ENCODE peak calls at places on chromosomes 5 and 9, in five cellular contexts. One of them, this sample, is unnamed.

GRCh38 chr9:77507212-77507961 is 140.7 kb downstream of the GNA14 start:
- DNase-seq in PC-9: no peak
- DNase-seq in PC-3: no peak
- DNase-seq in tibial artery: no peak
- DNase-seq in heart right ventricle: no peak
- DNase-seq in this sample: no peak

GRCh38 chr9:16275795-16276624 is 594.5 kb downstream of the BNC2 start:
- DNase-seq in PC-9: no peak
- DNase-seq in PC-3: no peak
- DNase-seq in tibial artery: no peak
- DNase-seq in heart right ventricle: peak; percentile 26
- DNase-seq in this sample: no peak

GRCh38 chr9:16561121-16561520 is 309.3 kb downstream of the BNC2 start:
- DNase-seq in PC-9: no peak
- DNase-seq in PC-3: no peak
- DNase-seq in tibial artery: no peak
- DNase-seq in heart right ventricle: no peak
- DNase-seq in this sample: no peak

GRCh38 chr5:60287174-60287771 is 393.7 kb upstream of the PDE4D start:
- DNase-seq in PC-9: no peak
- DNase-seq in PC-3: peak; percentile 65
- DNase-seq in tibial artery: no peak
- DNase-seq in heart right ventricle: peak; percentile 19
- DNase-seq in this sample: peak; percentile 86

GRCh38 chr9:73037613-73038012 is 84.8 kb upstream of the ALDH1A1 start:
- DNase-seq in PC-9: peak; percentile 50
- DNase-seq in PC-3: no peak
- DNase-seq in tibial artery: no peak
- DNase-seq in heart right ventricle: no peak
- DNase-seq in this sample: no peak

GRCh38 chr9:93258818-93259489 is 75.0 kb downstream of the WNK2 start:
- DNase-seq in PC-9: no peak
- DNase-seq in PC-3: no peak
- DNase-seq in tibial artery: peak; percentile 7
- DNase-seq in heart right ventricle: no peak
- DNase-seq in this sample: no peak

GRCh38 chr5:45288746-45289145 is 407.4 kb downstream of the HCN1 start:
- DNase-seq in PC-9: no peak
- DNase-seq in PC-3: no peak
- DNase-seq in tibial artery: no peak
- DNase-seq in heart right ventricle: no peak
- DNase-seq in this sample: no peak

GRCh38 chr5:31193026-31193425 is 460 bp upstream of the CDH6 start:
- DNase-seq in PC-9: no peak
- DNase-seq in PC-3: no peak
- DNase-seq in tibial artery: no peak
- DNase-seq in heart right ventricle: no peak
- DNase-seq in this sample: no peak

GRCh38 chr9:21294325-21294724 is 10.8 kb downstream of the IFNA5 start:
- DNase-seq in PC-9: peak; percentile 74
- DNase-seq in PC-3: peak; percentile 83
- DNase-seq in tibial artery: no peak
- DNase-seq in heart right ventricle: no peak
- DNase-seq in this sample: peak; percentile 20

GRCh38 chr9:124348831-124349230 is 66.4 kb downstream of the PSMB7 start:
- DNase-seq in PC-9: no peak
- DNase-seq in PC-3: no peak
- DNase-seq in tibial artery: peak; percentile 16
- DNase-seq in heart right ventricle: no peak
- DNase-seq in this sample: peak; percentile 8

GRCh38 chr5:56492812-56493211 is 259.7 kb upstream of the ANKRD55 start:
- DNase-seq in PC-9: no peak
- DNase-seq in PC-3: no peak
- DNase-seq in tibial artery: no peak
- DNase-seq in heart right ventricle: no peak
- DNase-seq in this sample: no peak

GRCh38 chr5:154782326-154782725 is 27.1 kb downstream of the LARP1 start:
- DNase-seq in PC-9: no peak
- DNase-seq in PC-3: no peak
- DNase-seq in tibial artery: no peak
- DNase-seq in heart right ventricle: peak; percentile 35
- DNase-seq in this sample: peak; percentile 40

GRCh38 chr5:135227064-135228022 is 171.7 kb downstream of the MACROH2A1 start:
- DNase-seq in PC-9: no peak
- DNase-seq in PC-3: no peak
- DNase-seq in tibial artery: no peak
- DNase-seq in heart right ventricle: no peak
- DNase-seq in this sample: no peak

GRCh38 chr5:58543723-58544122 is 39.2 kb upstream of the RAB3C start:
- DNase-seq in PC-9: no peak
- DNase-seq in PC-3: no peak
- DNase-seq in tibial artery: no peak
- DNase-seq in heart right ventricle: no peak
- DNase-seq in this sample: no peak

GRCh38 chr9:14218253-14218652 is 95.7 kb downstream of the NFIB start:
- DNase-seq in PC-9: no peak
- DNase-seq in PC-3: no peak
- DNase-seq in tibial artery: no peak
- DNase-seq in heart right ventricle: no peak
- DNase-seq in this sample: no peak

GRCh38 chr5:72271696-72272095 is 48.3 kb downstream of the MRPS27 start:
- DNase-seq in PC-9: no peak
- DNase-seq in PC-3: no peak
- DNase-seq in tibial artery: no peak
- DNase-seq in heart right ventricle: no peak
- DNase-seq in this sample: no peak

GRCh38 chr5:13234-13633 is 78.7 kb upstream of the PLEKHG4B start:
- DNase-seq in PC-9: no peak
- DNase-seq in PC-3: no peak
- DNase-seq in tibial artery: no peak
- DNase-seq in heart right ventricle: no peak
- DNase-seq in this sample: no peak
- TF ChIP-seq CTCF in PC-9: no peak
- TF ChIP-seq CTCF in PC-3: no peak
- TF ChIP-seq CTCF in tibial artery: no peak
- TF ChIP-seq CTCF in heart right ventricle: no peak
- TF ChIP-seq CTCF in this sample: no peak

DNA sequence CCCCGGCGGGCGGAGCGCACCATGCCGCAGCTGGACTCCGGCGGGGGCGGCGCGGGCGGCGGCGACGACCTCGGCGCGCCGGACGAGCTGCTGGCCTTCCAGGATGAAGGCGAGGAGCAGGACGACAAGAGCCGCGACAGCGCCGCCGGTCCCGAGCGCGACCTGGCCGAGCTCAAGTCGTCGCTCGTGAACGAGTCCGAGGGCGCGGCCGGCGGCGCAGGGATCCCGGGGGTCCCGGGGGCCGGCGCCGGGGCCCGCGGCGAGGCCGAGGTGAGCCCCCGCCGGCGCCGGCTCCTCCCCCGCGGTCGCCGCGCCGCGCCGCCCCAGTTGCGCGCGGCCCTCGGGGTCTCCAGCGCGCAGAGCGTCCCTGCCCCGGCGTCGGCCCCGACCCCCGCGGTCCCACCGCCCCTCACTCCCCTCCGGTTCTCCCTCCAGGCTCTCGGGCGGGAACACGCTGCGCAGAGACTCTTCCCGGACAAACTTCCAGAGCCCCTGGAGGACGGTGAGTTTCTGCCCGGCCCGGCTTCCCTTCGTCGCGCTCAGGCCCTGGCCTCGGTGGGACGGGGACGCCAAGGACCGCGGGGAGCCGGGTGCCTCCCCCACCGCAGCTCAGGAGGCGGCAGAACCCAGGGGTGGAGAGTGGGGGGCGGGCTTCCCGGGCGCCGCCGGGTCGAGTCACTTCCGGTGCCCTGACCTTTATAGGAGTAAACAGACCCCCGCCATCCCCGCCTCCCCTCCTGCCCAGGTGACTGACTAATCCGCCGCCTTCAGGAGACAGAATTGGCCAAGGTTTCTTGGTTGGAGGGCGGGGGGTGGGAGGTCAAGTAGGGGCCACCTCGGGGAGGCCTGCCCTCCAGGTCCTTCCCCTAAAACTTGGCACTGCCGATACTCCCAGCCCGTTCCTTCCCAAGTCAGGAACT is 665 bp downstream of the TCF7 start:
- DNase-seq in PC-9: no peak
- DNase-seq in PC-3: no peak
- DNase-seq in tibial artery: no peak
- DNase-seq in heart right ventricle: no peak
- DNase-seq in this sample: no peak
- H3K4me3 ChIP-seq in PC-9: peak overlapping the region; percentile 90
- H3K4me3 ChIP-seq in PC-3: peak overlapping the region; percentile 67
- H3K4me3 ChIP-seq in tibial artery: peak overlapping the region; percentile 62
- H3K4me3 ChIP-seq in heart right ventricle: peak overlapping the region; percentile 54
- H3K4me3 ChIP-seq in this sample: peak overlapping the region; percentile 60

DNA sequence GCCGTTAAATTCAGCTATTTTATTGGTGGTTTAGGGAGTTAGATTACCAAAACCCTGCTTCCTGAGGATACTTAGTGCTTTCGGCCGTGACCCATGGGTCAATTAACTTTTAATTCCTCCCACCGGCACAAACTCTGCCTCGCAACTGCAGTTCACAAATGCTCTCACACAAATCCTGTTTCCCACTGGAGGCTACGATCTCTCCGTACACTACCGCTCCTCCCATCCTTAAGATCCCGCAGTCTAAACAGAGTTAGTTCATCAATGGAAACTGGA is 440 bp upstream of the NAIF1 start:
- DNase-seq in PC-9: no peak
- DNase-seq in PC-3: no peak
- DNase-seq in tibial artery: no peak
- DNase-seq in heart right ventricle: no peak
- DNase-seq in this sample: no peak
- TF ChIP-seq CTCF in PC-9: no peak
- TF ChIP-seq CTCF in PC-3: no peak
- TF ChIP-seq CTCF in tibial artery: no peak
- TF ChIP-seq CTCF in heart right ventricle: no peak
- TF ChIP-seq CTCF in this sample: no peak

GRCh38 chr9:223167-223566 is 8.5 kb downstream of the DOCK8 start:
- DNase-seq in PC-9: no peak
- DNase-seq in PC-3: no peak
- DNase-seq in tibial artery: no peak
- DNase-seq in heart right ventricle: no peak
- DNase-seq in this sample: no peak
- H3K4me3 ChIP-seq in PC-9: no peak overlapping the region
- H3K4me3 ChIP-seq in PC-3: no peak overlapping the region
- H3K4me3 ChIP-seq in tibial artery: no peak overlapping the region
- H3K4me3 ChIP-seq in heart right ventricle: no peak overlapping the region
- H3K4me3 ChIP-seq in this sample: no peak overlapping the region

GRCh38 chr9:135137398-135137832 is 49.9 kb downstream of the OLFM1 start:
- DNase-seq in PC-9: no peak
- DNase-seq in PC-3: no peak
- DNase-seq in tibial artery: no peak
- DNase-seq in heart right ventricle: no peak
- DNase-seq in this sample: no peak

GRCh38 chr9:135139366-135139965 is 52.0 kb downstream of the OLFM1 start:
- DNase-seq in PC-9: no peak
- DNase-seq in PC-3: no peak
- DNase-seq in tibial artery: no peak
- DNase-seq in heart right ventricle: no peak
- DNase-seq in this sample: no peak

GRCh38 chr9:135136991-135137390 is 49.5 kb downstream of the OLFM1 start:
- DNase-seq in PC-9: no peak
- DNase-seq in PC-3: no peak
- DNase-seq in tibial artery: no peak
- DNase-seq in heart right ventricle: no peak
- DNase-seq in this sample: no peak

GRCh38 chr9:135136481-135136880 is 49.0 kb downstream of the OLFM1 start:
- DNase-seq in PC-9: no peak
- DNase-seq in PC-3: no peak
- DNase-seq in tibial artery: no peak
- DNase-seq in heart right ventricle: no peak
- DNase-seq in this sample: no peak

DNA sequence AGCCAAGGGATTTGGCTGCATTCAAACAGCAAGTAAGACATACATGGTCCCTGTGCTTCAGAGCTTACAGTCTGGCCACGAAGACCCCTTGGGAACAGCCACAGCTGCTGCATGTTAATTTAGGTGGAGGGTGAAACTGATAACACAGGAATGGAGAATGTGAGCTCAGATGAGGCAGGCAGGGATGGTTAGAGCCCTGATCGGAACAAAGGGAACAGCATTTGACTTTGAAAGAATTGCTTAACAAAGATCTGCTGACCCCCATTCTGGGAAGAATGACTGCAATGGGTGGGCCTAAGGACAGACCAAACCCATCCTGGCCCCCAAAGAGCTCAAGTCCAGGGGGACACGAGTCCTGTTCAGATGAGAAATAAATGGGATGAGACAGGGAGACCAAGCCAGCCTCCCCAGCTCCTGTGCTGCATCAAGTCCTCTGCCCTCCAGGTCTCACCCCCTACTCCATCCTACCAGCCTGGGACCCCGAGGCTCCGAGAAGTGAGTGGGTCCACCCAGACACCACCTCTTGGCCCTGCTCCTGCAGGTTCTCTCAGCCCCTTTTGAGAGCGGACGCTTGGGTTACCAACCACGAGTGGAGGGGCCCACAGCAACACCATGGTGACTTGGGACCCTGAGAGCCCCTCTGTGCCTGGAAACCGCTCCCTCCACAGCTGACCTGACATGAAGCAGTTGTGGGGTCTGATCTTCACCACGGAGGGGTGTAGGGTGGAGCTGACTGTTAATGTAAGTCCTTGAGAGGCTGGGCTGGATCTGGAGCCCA is 50.8 kb downstream of the OLFM1 start:
- DNase-seq in PC-9: no peak
- DNase-seq in PC-3: no peak
- DNase-seq in tibial artery: no peak
- DNase-seq in heart right ventricle: no peak
- DNase-seq in this sample: no peak
- TF ChIP-seq CTCF in PC-9: no peak
- TF ChIP-seq CTCF in PC-3: no peak
- TF ChIP-seq CTCF in tibial artery: no peak
- TF ChIP-seq CTCF in heart right ventricle: no peak
- TF ChIP-seq CTCF in this sample: no peak

This sample was measured in GM12865.